ENCODE peak calls at places on chromosome 20, in six cellular contexts. I is Caco-2, X is AG09309, L is left lung, O is Calu3, Y is heart right ventricle. C is an unnamed sample.

GRCh38 chr20:4555188-4555893 is 166.4 kb upstream of the PRND start:
- DNase-seq in I (no peak), X (no peak), L (no peak), O (no peak), Y (no peak), C (no peak)

GRCh38 chr20:59309218-59309617 is 8.8 kb downstream of the EDN3 start:
- DNase-seq in I (no peak), X (no peak), L (no peak), O (no peak), Y (no peak), C (no peak)

GRCh38 chr20:10131612-10132345 is 86.9 kb upstream of the SNAP25 start:
- DNase-seq in I (no peak), X (no peak), L (peak; percentile 45), O (no peak), Y (peak; percentile 71), C (peak; percentile 64)

GRCh38 chr20:58128635-58129625 is 99.5 kb downstream of the ANKRD60 start:
- DNase-seq in I (no peak), X (no peak), L (no peak), O (no peak), Y (no peak), C (peak; percentile 43)

GRCh38 chr20:51014797-51015722 is 7.8 kb downstream of the KCNG1 start:
- DNase-seq in I (peak; percentile 77), X (no peak), L (no peak), O (peak; percentile 84), Y (no peak), C (peak; percentile 60)

GRCh38 chr20:4326194-4327065 is 311.1 kb upstream of the RNF24 start:
- DNase-seq in I (no peak), X (no peak), L (no peak), O (peak; percentile 14), Y (peak; percentile 31), C (no peak)

GRCh38 chr20:10982692-10983091 is 308.9 kb upstream of the JAG1 start:
- DNase-seq in I (no peak), X (peak; percentile 64), L (no peak), O (no peak), Y (peak; percentile 46), C (peak; percentile 82)

GRCh38 chr20:19451591-19452295 is 239.3 kb downstream of the SLC24A3 start:
- DNase-seq in I (no peak), X (peak; percentile 35), L (no peak), O (no peak), Y (no peak), C (no peak)

GRCh38 chr20:22248052-22248667 is 336.2 kb downstream of the FOXA2 start:
- DNase-seq in I (no peak), X (no peak), L (no peak), O (no peak), Y (no peak), C (no peak)
- TF ChIP-seq CTCF in I (peak; percentile 68), X (peak; percentile 38), L (peak; percentile 12), O (no peak), Y (peak; percentile 54), C (peak; percentile 55)

DNA sequence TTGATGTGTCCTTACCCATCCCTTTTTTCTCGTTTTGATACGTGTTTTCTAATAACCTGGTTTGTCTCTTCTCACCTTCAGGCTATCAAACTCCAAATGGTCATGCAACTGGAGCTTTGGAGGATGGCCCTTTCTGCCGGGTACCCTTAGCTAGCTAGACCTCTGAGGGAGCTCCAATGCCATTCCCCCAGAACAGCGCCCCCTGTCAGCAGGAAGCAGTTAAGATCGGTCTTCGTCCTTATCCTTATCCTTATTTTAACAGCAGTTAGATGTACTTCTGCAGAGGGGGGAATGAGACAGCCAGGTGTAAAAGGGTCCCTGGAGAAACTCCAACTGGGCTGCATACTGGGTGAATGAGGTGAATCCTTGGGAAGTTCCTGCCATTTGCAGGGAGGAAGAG is 37.2 kb downstream of the SEL1L2 start:
- DNase-seq in I (no peak), X (no peak), L (no peak), O (no peak), Y (no peak), C (no peak)
- TF ChIP-seq CTCF in I (no peak), X (no peak), L (no peak), O (no peak), Y (no peak), C (no peak)

DNA sequence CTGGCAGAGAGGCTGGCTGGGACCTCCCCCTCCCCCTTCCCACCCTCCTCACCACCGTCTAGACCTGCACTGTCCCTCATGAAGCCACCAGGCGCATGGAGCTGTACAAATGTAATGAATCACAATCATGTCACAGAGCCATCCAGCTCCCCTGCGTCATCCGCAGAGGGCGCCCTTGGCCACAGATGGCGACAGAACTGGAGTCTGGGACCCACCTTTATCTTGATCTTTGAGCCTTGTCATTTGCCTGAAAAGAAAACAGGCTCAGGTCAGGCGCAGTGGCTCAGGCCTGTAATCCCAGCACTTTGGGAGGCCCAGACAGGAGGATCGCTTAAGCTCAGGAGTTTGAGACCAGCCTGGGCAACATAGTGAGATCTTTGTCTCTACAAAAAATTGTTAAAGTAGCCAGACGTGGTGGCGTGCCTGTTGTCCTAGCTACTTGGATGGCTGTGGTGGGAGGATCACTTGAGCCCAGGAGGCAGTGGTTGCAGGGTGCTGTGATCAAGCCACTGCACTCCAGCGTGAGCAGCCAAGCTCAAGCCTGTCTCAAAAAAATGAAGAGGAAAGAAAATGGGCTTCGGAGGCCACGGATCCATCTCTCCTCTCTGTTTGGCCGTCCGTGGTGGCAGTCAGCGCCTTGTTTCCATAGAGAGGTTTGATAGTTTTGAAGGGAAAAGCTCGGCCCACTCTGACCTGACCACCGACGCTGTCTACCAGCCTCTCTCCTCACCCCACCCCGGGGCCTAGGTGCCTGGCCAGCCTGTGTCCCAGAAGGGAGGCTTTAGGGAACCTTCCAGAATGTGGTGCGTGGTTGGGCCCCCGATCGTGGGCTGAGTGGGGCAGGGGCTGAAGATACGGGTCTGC is 6.2 kb downstream of the COL9A3 start:
- DNase-seq in I (peak; percentile 88), X (no peak), L (no peak), O (peak; percentile 89), Y (no peak), C (no peak)
- TF ChIP-seq CTCF in I (peak; percentile 60), X (peak; percentile 27), L (no peak), O (peak; percentile 39), Y (no peak), C (no peak)

DNA sequence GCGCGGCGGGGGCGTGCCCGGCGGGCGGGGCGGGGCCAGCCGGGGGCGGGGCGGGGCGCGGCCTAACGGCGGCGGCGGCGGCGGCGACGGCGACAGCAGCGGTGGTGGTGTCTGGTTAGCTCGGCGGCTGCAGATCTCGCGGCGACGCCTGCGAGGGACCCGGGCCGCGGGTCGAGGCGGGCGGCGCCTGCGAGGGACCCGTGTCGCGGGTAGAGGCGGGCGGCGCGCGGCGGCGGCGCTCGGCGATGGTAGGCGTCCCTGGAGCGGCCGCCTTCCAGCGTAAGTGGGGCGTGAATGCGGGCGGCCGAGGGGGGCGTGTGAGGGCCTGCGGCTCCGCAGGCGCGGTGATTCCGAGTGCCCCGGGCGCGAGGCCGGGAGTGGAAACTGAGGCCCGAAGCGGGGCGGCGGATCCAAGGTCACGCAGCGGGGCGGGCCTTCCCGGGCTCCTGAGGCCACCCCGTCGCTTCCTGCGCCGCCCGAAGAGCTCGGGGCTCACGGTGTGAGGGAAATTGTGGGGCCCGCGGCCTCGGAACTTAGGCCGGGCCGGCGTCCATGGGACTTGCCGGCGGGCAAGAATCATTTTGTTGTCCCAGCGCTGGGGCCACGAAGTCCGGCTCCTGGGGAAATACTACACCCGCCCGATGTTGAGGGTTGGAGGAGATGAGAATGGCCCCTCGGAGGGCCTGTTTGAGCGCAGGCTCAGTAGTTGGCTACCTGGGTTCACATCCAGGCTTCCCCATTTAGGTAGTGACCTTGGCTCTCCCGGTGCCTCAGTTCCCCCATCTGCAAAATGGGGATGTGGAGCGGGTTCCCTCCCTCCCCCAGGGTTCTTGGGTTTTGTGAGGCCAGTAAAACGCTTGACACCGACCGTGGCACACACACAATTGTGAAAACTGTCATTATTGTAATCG is at the start of gene CBFA2T2:
- DNase-seq in I (peak; percentile 62), X (peak; percentile 16), L (peak; percentile 74), O (no peak), Y (peak; percentile 69), C (peak; percentile 59)
- TF ChIP-seq CTCF in I (no peak), X (no peak), L (no peak), O (no peak), Y (no peak), C (no peak)

GRCh38 chr20:32437391-32438074 is 79.4 kb downstream of the ASXL1 start:
- DNase-seq in I (peak; percentile 58), X (no peak), L (no peak), O (no peak), Y (no peak), C (peak; percentile 28)
- TF ChIP-seq CTCF in I (peak; percentile 89), X (peak; percentile 29), L (no peak), O (peak; percentile 44), Y (no peak), C (no peak)

DNA sequence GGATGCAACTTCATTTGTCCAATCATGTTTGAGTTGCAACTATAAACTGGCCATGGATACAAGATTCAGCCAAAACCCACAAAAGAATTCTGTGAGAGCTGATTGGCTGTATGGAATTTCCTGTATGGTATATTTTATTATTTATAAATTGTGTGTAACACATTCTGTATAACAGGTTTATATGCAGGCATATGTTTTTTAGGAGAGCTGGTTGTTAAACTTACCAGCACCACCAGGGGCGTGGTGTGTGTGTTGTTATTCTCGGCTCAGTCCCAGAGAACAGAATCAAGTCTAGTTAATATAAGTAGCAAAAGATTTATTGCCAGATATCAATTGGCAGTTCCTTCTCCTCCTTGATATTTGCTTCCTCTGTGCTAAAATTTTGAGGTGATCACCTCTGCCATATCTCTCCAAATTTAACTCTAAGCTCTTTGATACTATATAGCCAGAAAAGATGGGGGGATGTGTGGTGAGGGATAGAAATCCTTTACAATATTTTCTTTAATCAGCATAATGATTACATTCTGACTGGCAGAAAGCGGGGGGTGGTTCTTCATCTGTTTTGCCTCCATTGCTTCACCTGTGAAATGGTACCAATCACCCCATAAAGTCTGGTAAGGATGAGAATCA is 22.9 kb downstream of the CNBD2 start:
- DNase-seq in I (peak; percentile 64), X (no peak), L (no peak), O (peak; percentile 72), Y (no peak), C (no peak)
- TF ChIP-seq CTCF in I (peak; percentile 92), X (peak; percentile 61), L (peak; percentile 22), O (peak; percentile 50), Y (peak; percentile 39), C (peak; percentile 53)